ENCODE peak calls at places on chromosomes 16 and 17, in ten cellular contexts. L is PC-9, A is fibroblast of the aortic adventitia, F is lower leg skin, S is NB4, O is body of pancreas, Z is neural progenitor cell, K is HL-60, G is epithelial cell of proximal tubule, E is fibroblast of pulmonary artery. W is an unnamed sample.

GRCh38 chr17:31571124-31571892 is 179.8 kb downstream of the RAB11FIP4 start:
- DNase-seq in L (peak; percentile 63), A (peak; percentile 100), F (peak; percentile 94), S (no peak), O (peak; percentile 76), Z (no peak), K (no peak), G (peak; percentile 46), E (peak; percentile 93), W (peak; percentile 91)

GRCh38 chr17:15496735-15497134 is 29.3 kb upstream of the CDRT4 start:
- DNase-seq in L (no peak), A (peak; percentile 10), F (no peak), S (no peak), O (no peak), Z (no peak), K (no peak), G (no peak), E (no peak), W (no peak)

GRCh38 chr16:73058221-73058615 is 10.3 kb upstream of the ZFHX3 start:
- DNase-seq in L (no peak), A (peak; percentile 45), F (no peak), S (peak; percentile 61), O (peak; percentile 66), Z (no peak), K (peak; percentile 46), G (no peak), E (peak; percentile 45), W (peak; percentile 84)

GRCh38 chr16:23348579-23349469 is 46.7 kb downstream of the SCNN1B start:
- DNase-seq in L (no peak), A (no peak), F (no peak), S (peak; percentile 29), O (no peak), Z (peak; percentile 32), K (no peak), G (no peak), E (no peak), W (peak; percentile 55)

GRCh38 chr17:80622170-80622466 is 77.5 kb downstream of the RPTOR start:
- DNase-seq in L (no peak), A (no peak), F (no peak), S (no peak), O (no peak), Z (no peak), K (no peak), G (no peak), E (no peak), W (no peak)

GRCh38 chr16:21156767-21157467 is 1.6 kb upstream of the LDAF1 start:
- DNase-seq in L (peak; percentile 42), A (peak; percentile 94), F (no peak), S (peak; percentile 40), O (peak; percentile 46), Z (peak; percentile 75), K (peak; percentile 13), G (no peak), E (peak; percentile 89), W (no peak)

GRCh38 chr16:86751081-86752030 is 173.0 kb downstream of the FOXL1 start:
- DNase-seq in L (no peak), A (peak; percentile 84), F (no peak), S (peak; percentile 27), O (no peak), Z (no peak), K (no peak), G (no peak), E (peak; percentile 78), W (no peak)

GRCh38 chr17:7280519-7281073 is 922 bp upstream of the SLC2A4 start:
- DNase-seq in L (peak; percentile 74), A (peak; percentile 82), F (peak; percentile 96), S (peak; percentile 87), O (peak; percentile 87), Z (peak; percentile 92), K (peak; percentile 67), G (no peak), E (peak; percentile 84), W (peak; percentile 86)

GRCh38 chr17:39927928-39928867 is 666 bp downstream of the LRRC3C start:
- DNase-seq in L (no peak), A (peak; percentile 20), F (peak; percentile 91), S (no peak), O (peak; percentile 59), Z (peak; percentile 75), K (no peak), G (no peak), E (no peak), W (peak; percentile 81)

GRCh38 chr17:76540381-76541300 is 797 bp downstream of the PRCD start:
- DNase-seq in L (peak; percentile 83), A (peak; percentile 93), F (peak; percentile 98), S (peak; percentile 88), O (peak; percentile 90), Z (peak; percentile 96), K (peak; percentile 19), G (no peak), E (peak; percentile 96), W (peak; percentile 96)

GRCh38 chr16:82070656-82071369 is 35.8 kb downstream of the HSD17B2 start:
- DNase-seq in L (no peak), A (peak; percentile 36), F (no peak), S (no peak), O (no peak), Z (no peak), K (no peak), G (peak; percentile 54), E (peak; percentile 13), W (no peak)

GRCh38 chr17:60231691-60232090 is 81.9 kb downstream of the CA4 start:
- DNase-seq in L (no peak), A (peak; percentile 42), F (no peak), S (no peak), O (no peak), Z (peak; percentile 68), K (no peak), G (no peak), E (peak; percentile 33), W (no peak)

GRCh38 chr17:12041316-12041715 is 20.6 kb downstream of the MAP2K4 start:
- DNase-seq in L (no peak), A (peak; percentile 87), F (no peak), S (peak; percentile 43), O (no peak), Z (no peak), K (no peak), G (no peak), E (peak; percentile 81), W (no peak)

GRCh38 chr17:28326114-28326513 is 7.1 kb downstream of the TMEM97 start:
- DNase-seq in L (peak; percentile 91), A (no peak), F (peak; percentile 61), S (no peak), O (peak; percentile 58), Z (no peak), K (no peak), G (no peak), E (no peak), W (no peak)

GRCh38 chr16:78331749-78332148 is 232.3 kb downstream of the WWOX start:
- DNase-seq in L (no peak), A (no peak), F (no peak), S (no peak), O (no peak), Z (no peak), K (no peak), G (no peak), E (no peak), W (no peak)

GRCh38 chr17:77493901-77494663 is 353.3 kb downstream of the SEC14L1 start:
- DNase-seq in L (no peak), A (no peak), F (peak; percentile 67), S (no peak), O (peak; percentile 2), Z (no peak), K (no peak), G (no peak), E (no peak), W (no peak)

GRCh38 chr17:79897243-79898063 is 58.2 kb upstream of the CBX4 start:
- DNase-seq in L (peak; percentile 56), A (no peak), F (no peak), S (no peak), O (no peak), Z (no peak), K (no peak), G (no peak), E (no peak), W (peak; percentile 26)

GRCh38 chr17:67200727-67201301 is 44.2 kb downstream of the HELZ start:
- DNase-seq in L (no peak), A (no peak), F (no peak), S (peak; percentile 14), O (no peak), Z (peak; percentile 12), K (no peak), G (no peak), E (peak; percentile 23), W (no peak)

DNA sequence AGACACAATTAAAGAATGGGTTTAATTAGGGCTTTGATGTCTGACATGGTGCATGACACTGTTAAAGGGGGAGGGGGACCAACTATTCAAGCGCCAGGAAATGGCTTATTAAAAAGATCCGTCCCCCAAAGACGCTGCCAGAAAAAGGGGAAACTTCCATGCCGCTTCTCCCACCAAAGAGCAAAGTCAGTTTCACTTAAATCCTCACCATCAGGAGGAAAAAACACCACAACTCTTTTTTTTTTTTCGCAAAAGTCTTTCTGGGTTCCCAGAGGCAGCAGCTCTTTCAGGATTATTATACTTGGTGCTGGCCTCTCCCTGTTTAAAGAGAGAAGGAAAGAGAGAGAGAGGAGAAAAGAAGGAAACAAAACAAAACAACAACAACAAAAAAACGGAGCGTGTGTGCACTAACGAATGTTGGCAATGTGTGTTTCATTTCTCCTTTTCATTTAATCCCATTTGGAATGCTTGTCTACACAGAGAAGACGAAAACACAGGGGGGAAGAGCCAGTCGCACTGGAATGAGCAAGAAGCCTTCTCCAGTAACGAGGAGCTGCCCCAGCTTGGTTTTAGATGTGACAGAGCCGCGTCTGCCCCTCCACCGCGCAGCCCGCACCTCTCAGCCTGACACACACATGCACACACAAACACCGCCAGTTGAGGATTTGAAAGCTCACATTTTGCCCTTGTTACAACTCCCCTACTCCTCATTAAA is 32.6 kb upstream of the AXIN2 start:
- DNase-seq in L (no peak), A (peak; percentile 23), F (no peak), S (no peak), O (no peak), Z (peak; percentile 59), K (no peak), G (no peak), E (peak; percentile 26), W (no peak)
- H3K4me3 ChIP-seq in L (no peak overlapping the region), A (peak overlapping the region; percentile 31), F (no peak overlapping the region), S (no peak overlapping the region), O (no peak overlapping the region), Z (peak overlapping the region; percentile 16), K (no peak overlapping the region), G (peak overlapping the region; percentile 7), E (peak overlapping the region; percentile 30), W (no peak overlapping the region)

GRCh38 chr16:85610059-85610445 is 3.1 kb upstream of the GSE1 start:
- DNase-seq in L (no peak), A (no peak), F (no peak), S (no peak), O (no peak), Z (no peak), K (peak; percentile 8), G (no peak), E (no peak), W (no peak)
- H3K4me3 ChIP-seq in L (peak overlapping the region; percentile 21), A (peak overlapping the region; percentile 22), F (no peak overlapping the region), S (no peak overlapping the region), O (no peak overlapping the region), Z (no peak overlapping the region), K (peak overlapping the region; percentile 13), G (no peak overlapping the region), E (no peak overlapping the region), W (no peak overlapping the region)

GRCh38 chr16:2007081-2007836 is 2.4 kb downstream of the ZNF598 start:
- DNase-seq in L (no peak), A (no peak), F (no peak), S (no peak), O (peak; percentile 63), Z (no peak), K (no peak), G (no peak), E (no peak), W (no peak)
- H3K4me3 ChIP-seq in L (peak overlapping the region; percentile 88), A (peak overlapping the region; percentile 81), F (no peak overlapping the region), S (peak overlapping the region; percentile 86), O (no peak overlapping the region), Z (no peak overlapping the region), K (peak overlapping the region; percentile 63), G (no peak overlapping the region), E (peak overlapping the region; percentile 68), W (no peak overlapping the region)

GRCh38 chr17:2707721-2708584 is 3.6 kb downstream of the CLUH start:
- DNase-seq in L (peak; percentile 24), A (no peak), F (peak; percentile 87), S (peak; percentile 31), O (peak; percentile 74), Z (peak; percentile 72), K (no peak), G (no peak), E (no peak), W (peak; percentile 91)
- H3K4me3 ChIP-seq in L (no peak overlapping the region), A (no peak overlapping the region), F (no peak overlapping the region), S (no peak overlapping the region), O (no peak overlapping the region), Z (no peak overlapping the region), K (no peak overlapping the region), G (peak overlapping the region; percentile 72), E (no peak overlapping the region), W (no peak overlapping the region)